ENCODE peak calls at places on chromosomes 13 and 19, in four cellular contexts. C is HL-60, R is GM12878, Q is K562. B is an unnamed sample.

GRCh38 chr13:43805681-43806128 is 18.9 kb upstream of the ENOX1 start:
- DNase-seq in R (no peak), Q (no peak), C (no peak), B (no peak)

GRCh38 chr13:103046676-103047075 is 19.5 kb downstream of the SLC10A2 start:
- DNase-seq in R (no peak), C (no peak), Q (no peak), B (no peak)

GRCh38 chr19:32146664-32147063 is 198.7 kb upstream of the ZNF507 start:
- DNase-seq in C (no peak), Q (no peak), R (no peak), B (no peak)

GRCh38 chr13:60482012-60482411 is 85.0 kb downstream of the TDRD3 start:
- DNase-seq in Q (no peak), C (peak; percentile 54), R (no peak), B (no peak)

GRCh38 chr19:18869781-18870530 is 26.0 kb downstream of the CERS1 start:
- DNase-seq in Q (no peak), C (no peak), R (no peak), B (no peak)

GRCh38 chr13:71169125-71169524 is 697.9 kb downstream of the DACH1 start:
- DNase-seq in Q (no peak), R (no peak), C (no peak), B (no peak)

GRCh38 chr13:110392510-110393233 is 85.6 kb downstream of the COL4A2 start:
- DNase-seq in C (no peak), R (no peak), Q (no peak), B (no peak)

GRCh38 chr13:106548064-106548696 is 12.7 kb upstream of the EFNB2 start:
- DNase-seq in C (no peak), R (no peak), Q (no peak), B (no peak)

GRCh38 chr19:12789098-12789903 is 2.0 kb upstream of the JUNB start:
- DNase-seq in C (no peak), R (no peak), Q (no peak), B (no peak)

GRCh38 chr19:46514589-46515289 is 19.1 kb upstream of the PNMA8B start:
- DNase-seq in R (no peak), Q (no peak), C (no peak), B (no peak)

GRCh38 chr13:111589321-111589720 is 268.9 kb downstream of the TEX29 start:
- DNase-seq in Q (no peak), R (no peak), C (no peak), B (no peak)

GRCh38 chr13:100532090-100532766 is 56.4 kb downstream of the GGACT start:
- DNase-seq in R (no peak), Q (no peak), C (no peak), B (no peak)

GRCh38 chr19:44684892-44685847 is 13.8 kb upstream of the CEACAM16 start:
- DNase-seq in Q (peak; percentile 47), C (peak; percentile 18), R (no peak), B (no peak)

GRCh38 chr13:70527553-70527952 is 419.3 kb upstream of the KLHL1 start:
- DNase-seq in C (no peak), Q (no peak), R (no peak), B (no peak)

DNA sequence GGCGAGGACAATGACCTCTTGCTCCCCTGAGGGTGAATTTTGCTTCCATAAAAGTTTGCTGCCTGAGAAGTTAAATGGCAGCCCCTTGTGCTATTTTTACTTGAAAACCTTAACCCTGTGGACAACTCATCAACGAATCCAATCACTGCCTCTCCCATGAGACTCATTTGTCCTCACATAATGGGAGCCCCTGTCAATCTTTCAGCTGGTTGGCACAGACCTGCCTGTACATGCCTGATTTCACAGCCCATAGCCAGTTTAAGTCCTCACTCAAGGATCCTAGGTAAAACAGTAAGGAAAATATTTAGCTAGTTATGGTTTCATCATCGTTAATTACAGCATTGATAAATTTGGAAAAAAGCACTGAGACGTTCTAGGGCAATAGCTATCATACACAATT is 207.4 kb downstream of the NHLRC3 start:
- DNase-seq in C (no peak), R (no peak), Q (no peak), B (no peak)
- TF ChIP-seq SPI1 in C (no peak), R (no peak), Q (no peak), B (no peak)

DNA sequence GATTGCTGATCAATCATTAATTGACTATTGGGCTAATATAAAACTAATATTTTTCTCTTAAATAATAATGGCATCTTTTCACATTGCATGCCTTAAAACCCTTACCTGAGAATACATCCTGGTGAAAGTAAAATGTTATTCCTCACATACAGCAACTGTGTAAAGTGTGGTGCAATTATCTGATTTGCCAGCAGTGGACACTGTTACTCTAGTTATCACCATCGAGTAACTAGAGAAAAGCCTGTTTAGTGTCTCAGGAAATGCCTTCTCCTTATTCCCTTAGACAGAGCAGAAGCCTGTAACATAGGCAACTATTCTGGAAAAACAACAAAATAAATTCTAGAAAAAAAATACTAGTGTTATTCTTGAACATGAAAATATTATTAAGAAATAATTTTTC is 459.8 kb downstream of the FGF14 start:
- DNase-seq in R (no peak), Q (no peak), C (no peak), B (no peak)
- TF ChIP-seq POLR2AphosphoS5 in R (no peak), Q (no peak), C (no peak), B (no peak)

GRCh38 chr19:6533000-6533328 is 2.1 kb downstream of the TNFSF9 start:
- DNase-seq in R (no peak), C (no peak), Q (no peak), B (no peak)

GRCh38 chr19:6531163-6531955 is 533 bp downstream of the TNFSF9 start:
- DNase-seq in C (no peak), Q (peak; percentile 63), R (no peak), B (no peak)

GRCh38 chr19:6533746-6534418 is 3.1 kb downstream of the TNFSF9 start:
- DNase-seq in R (no peak), Q (no peak), C (no peak), B (no peak)

GRCh38 chr19:6531956-6532243 is 1.1 kb downstream of the TNFSF9 start:
- DNase-seq in C (no peak), R (no peak), Q (no peak), B (no peak)

DNA sequence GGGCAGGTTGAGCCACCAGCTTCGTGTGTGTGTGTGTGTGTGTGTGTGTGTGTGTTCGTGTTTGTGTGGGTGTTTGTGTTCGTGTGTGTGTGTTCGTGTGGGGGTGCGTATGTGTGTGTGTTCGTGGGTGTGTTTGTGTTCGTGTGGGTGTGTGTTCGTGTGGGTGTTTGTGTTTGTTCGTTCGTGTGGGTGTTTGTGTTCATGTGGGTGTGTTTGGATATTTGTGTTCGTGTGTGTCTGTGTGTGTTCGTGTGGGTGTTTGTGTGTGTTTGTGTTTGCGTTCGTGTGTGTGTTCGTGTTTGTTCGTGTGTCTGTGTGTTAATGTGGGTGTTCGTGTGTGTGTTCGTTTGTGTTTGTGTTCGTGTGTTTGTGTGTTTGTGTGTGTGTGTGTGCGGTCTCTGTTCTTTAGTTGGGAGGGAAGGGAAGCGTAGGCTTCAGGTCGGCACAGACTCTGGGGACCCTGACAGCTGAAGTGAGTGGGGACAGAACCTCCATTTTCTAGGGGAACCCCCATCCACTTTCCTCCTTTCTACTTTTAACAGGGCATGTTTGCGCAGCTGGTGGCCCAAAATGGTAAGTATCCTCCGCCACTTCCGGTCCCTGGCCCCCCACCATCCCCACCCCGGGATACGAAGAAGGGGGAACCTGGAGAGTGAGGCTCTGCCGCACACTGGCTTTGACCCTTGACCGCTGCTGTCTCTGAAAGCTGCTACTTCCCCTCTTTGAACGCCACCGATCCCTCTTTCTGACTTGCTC is 1.6 kb downstream of the TNFSF9 start:
- DNase-seq in C (peak; percentile 87), R (no peak), Q (peak; percentile 74), B (peak; percentile 50)
- TF ChIP-seq SPI1 in C (peak; percentile 59), R (peak; percentile 78), Q (peak; percentile 72), B (peak; percentile 74)

GRCh38 chr13:24146961-24147569 is 13.5 kb upstream of the SPATA13 start:
- DNase-seq in Q (no peak), C (no peak), R (no peak), B (no peak)
- TF ChIP-seq POLR2AphosphoS5 in Q (no peak), C (no peak), R (no peak), B (no peak)

GRCh38 chr13:108643646-108644353 is 14.4 kb downstream of the MYO16 start:
- DNase-seq in C (no peak), Q (no peak), R (no peak), B (no peak)

DNA sequence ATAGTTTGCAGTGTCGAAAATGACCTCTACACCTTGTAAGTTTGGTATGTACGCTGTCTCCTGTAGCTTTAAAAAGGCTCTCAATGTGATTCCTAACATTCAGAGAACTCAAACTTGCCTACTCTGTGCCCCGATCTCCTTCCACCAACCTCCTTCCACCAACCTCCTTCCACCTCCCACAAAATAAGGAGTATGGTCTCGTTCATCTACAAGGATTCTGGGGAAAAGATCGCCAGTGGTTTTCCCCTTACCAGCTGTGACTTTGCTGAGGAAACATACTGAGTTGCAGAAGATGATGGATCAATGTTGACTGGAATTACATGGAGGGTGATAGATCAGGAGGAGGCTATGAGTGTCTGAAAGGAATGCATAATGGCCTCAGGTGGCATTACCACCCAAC is 16.0 kb downstream of the MYO16 start:
- DNase-seq in R (no peak), Q (no peak), C (no peak), B (no peak)
- TF ChIP-seq SPI1 in R (no peak), Q (no peak), C (no peak), B (no peak)

DNA sequence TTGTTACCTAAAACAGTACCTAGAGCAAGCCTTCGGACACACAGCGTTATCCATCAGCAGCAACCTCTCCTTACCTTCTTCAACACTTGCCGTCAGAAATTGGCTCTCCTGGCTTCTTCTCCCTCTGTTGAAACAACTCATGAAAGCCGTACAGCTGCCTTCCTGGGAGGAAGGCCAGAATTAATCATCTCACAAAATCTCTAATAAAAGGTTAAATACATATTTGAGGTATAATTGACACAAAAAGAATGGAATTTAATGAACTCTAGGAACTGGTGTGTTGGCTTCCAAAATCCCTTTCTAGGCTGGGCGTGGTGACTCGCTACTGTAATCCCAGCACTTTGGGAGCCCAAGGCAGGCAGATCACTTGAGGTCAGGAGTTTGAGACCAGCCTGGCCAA is 37.3 kb upstream of the GTF2F2 start:
- DNase-seq in Q (no peak), R (no peak), C (no peak), B (no peak)
- TF ChIP-seq POLR2AphosphoS5 in Q (no peak), R (no peak), C (no peak), B (no peak)

DNA sequence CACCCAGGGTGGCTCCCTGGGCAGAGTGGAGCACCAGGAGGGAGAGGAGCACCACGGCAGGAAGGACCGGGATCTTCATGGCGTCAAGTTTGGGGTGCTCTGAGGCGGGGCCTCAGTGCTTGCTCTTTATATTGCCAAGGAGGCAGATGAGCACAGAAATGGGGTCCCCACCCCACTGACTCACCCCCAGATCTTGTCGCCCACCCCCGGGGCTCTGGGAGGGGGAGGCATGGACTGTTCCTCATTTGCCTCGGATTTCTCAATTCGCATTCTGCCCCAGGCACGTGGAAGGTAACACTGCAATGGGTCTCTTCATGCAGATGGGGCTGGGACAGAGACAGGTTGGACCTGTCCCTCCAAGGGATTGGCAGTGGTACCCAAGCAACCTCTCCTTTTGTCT is at the start of gene KRTDAP:
- DNase-seq in C (no peak), R (no peak), Q (no peak), B (no peak)
- TF ChIP-seq SPI1 in C (no peak), R (no peak), Q (no peak), B (no peak)

DNA sequence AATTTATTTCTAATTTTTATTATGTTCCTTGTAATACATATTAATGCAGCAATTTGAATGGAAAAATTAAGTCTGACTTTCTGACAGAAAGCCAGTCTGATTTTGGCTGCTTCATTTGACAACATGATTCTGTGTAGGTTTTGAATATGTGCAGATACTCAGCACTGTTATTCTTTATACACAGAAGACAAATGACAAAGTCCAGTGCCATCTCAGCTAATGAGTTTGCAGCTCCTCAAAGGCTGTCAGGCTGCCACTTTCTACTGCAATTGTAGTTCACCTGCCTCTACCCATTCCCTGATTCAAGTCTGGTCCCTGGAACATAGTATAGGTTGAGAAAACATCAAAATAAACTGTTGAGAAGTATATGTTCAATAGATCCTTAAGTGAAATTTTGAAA is 2.9 kb upstream of the CHAMP1 start:
- DNase-seq in C (no peak), Q (no peak), R (no peak), B (no peak)
- TF ChIP-seq POLR2AphosphoS5 in C (no peak), Q (no peak), R (no peak), B (no peak)